ENCODE peak calls at places on chromosomes 13 and 19, in six cellular contexts. O is GM12878, U is H1, M is HCT116, X is HepG2, L is K562. F is an unnamed sample. For H3K4me1, the result is how much of the 10 kb centered on the place peaks cover.

GRCh38 chr19:46861691-46862503 is 1.1 kb downstream of the ARHGAP35 start:
- DNase-seq in L (no peak), U (no peak), X (no peak), O (no peak), M (no peak), F (no peak)

GRCh38 chr13:44263920-44264610 is 109.6 kb upstream of the SERP2 start:
- DNase-seq in U (no peak), X (no peak), M (no peak), O (no peak), L (no peak), F (no peak)

GRCh38 chr13:107124129-107124718 is 556.3 kb upstream of the ARGLU1 start:
- DNase-seq in O (no peak), M (no peak), L (peak), X (peak), U (no peak), F (no peak)

GRCh38 chr13:45615501-45616101 is at the start of gene ERICH6B:
- DNase-seq in U (peak), M (no peak), O (no peak), X (no peak), L (no peak), F (peak)

GRCh38 chr19:47036233-47036651 is 12.2 kb downstream of the TMEM160 start:
- DNase-seq in U (no peak), M (no peak), X (no peak), L (no peak), O (no peak), F (no peak)

GRCh38 chr13:29369060-29369743 is 226.3 kb downstream of the SLC7A1 start:
- DNase-seq in L (no peak), O (peak), U (no peak), M (peak), X (peak), F (peak)

GRCh38 chr13:109126973-109127615 is 497.7 kb downstream of the MYO16 start:
- DNase-seq in O (no peak), M (no peak), U (no peak), X (no peak), L (no peak), F (no peak)

GRCh38 chr13:59445812-59446211 is 717.9 kb downstream of the DIAPH3 start:
- DNase-seq in X (no peak), O (no peak), M (no peak), U (no peak), L (no peak), F (no peak)

GRCh38 chr19:58374200-58374599 is 6.6 kb downstream of the ZNF837 start:
- DNase-seq in L (no peak), X (no peak), O (no peak), M (no peak), U (no peak), F (no peak)

GRCh38 chr19:38557205-38557799 is 60.5 kb downstream of the MAP4K1 start:
- DNase-seq in M (no peak), U (no peak), X (no peak), L (peak), O (peak), F (no peak)

GRCh38 chr19:29170554-29170953 is 42.4 kb downstream of the UQCRFS1 start:
- DNase-seq in L (no peak), M (no peak), U (no peak), O (no peak), X (no peak), F (no peak)

GRCh38 chr19:47492137-47492533 is 8.1 kb upstream of the KPTN start:
- DNase-seq in U (no peak), M (no peak), L (no peak), X (no peak), O (no peak), F (no peak)

GRCh38 chr13:51549050-51549449 is 35.2 kb upstream of the WDFY2 start:
- DNase-seq in U (no peak), L (peak), X (peak), O (peak), M (no peak), F (peak)

GRCh38 chr19:10861118-10861651 is 10.2 kb upstream of the CARM1 start:
- DNase-seq in O (no peak), M (peak), L (peak), U (no peak), X (peak), F (no peak)

GRCh38 chr13:45659536-45659935 is 42.6 kb upstream of the CBY2 start:
- DNase-seq in L (no peak), M (no peak), O (no peak), U (no peak), X (no peak), F (no peak)

GRCh38 chr19:16185123-16185924 is at the start of gene FAM32A:
- DNase-seq in M (peak), X (peak), L (peak), O (peak), U (peak), F (peak)

GRCh38 chr19:38034153-38034835 is 127.3 kb downstream of the SIPA1L3 start:
- DNase-seq in O (no peak), M (no peak), X (no peak), L (no peak), U (no peak), F (no peak)

GRCh38 chr19:55620410-55620809 is 4.0 kb downstream of the ZNF784 start:
- DNase-seq in M (no peak), U (no peak), L (no peak), X (no peak), O (no peak), F (no peak)

GRCh38 chr19:16252459-16253205 is 54.9 kb downstream of the AP1M1 start:
- DNase-seq in X (no peak), U (no peak), O (peak), M (no peak), L (no peak), F (no peak)

GRCh38 chr19:16421982-16422381 is 49.8 kb downstream of the EPS15L1 start:
- DNase-seq in L (no peak), X (no peak), U (no peak), O (no peak), M (no peak), F (no peak)

GRCh38 chr19:32767951-32768679 is 48.5 kb downstream of the TDRD12 start:
- DNase-seq in O (no peak), M (no peak), X (no peak), L (no peak), U (no peak), F (no peak)

GRCh38 chr13:43339843-43340550 is 316.6 kb downstream of the DNAJC15 start:
- DNase-seq in X (no peak), U (no peak), L (no peak), O (no peak), M (no peak), F (no peak)

GRCh38 chr19:51164215-51164614 is 22.1 kb downstream of the SIGLEC7 start:
- DNase-seq in O (no peak), M (no peak), X (no peak), U (no peak), L (no peak), F (no peak)

GRCh38 chr13:98664047-98664446 is 87.1 kb upstream of the STK24 start:
- DNase-seq in M (peak), U (no peak), O (no peak), L (no peak), X (no peak), F (no peak)

GRCh38 chr13:35961002-35961401 is 170.2 kb downstream of the DCLK1 start:
- DNase-seq in L (no peak), O (no peak), M (no peak), U (no peak), X (no peak), F (no peak)

GRCh38 chr13:35957174-35957867 is 173.9 kb downstream of the DCLK1 start:
- DNase-seq in L (no peak), M (no peak), U (no peak), X (no peak), O (no peak), F (no peak)

GRCh38 chr13:35961461-35962220 is 169.5 kb downstream of the DCLK1 start:
- DNase-seq in M (no peak), X (no peak), L (no peak), O (no peak), U (no peak), F (no peak)

GRCh38 chr13:35956074-35956473 is 175.1 kb downstream of the DCLK1 start:
- DNase-seq in U (no peak), X (no peak), O (no peak), L (no peak), M (no peak), F (no peak)

DNA sequence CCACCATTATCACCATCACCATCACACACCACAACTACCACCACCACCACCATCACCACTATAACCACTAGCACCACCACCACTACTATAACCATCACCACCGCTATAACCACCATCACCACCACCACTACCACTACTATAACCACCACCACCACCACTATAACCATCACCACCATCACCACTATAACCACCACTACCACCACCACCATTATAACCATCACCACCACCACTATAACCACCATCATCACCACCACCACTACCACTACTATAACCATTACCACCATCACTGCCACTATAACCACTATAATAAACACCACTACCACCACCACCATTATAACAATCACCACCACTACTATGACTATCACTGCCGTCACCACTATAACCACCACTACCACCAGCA is 173.2 kb downstream of the DCLK1 start:
- DNase-seq in M (no peak), U (no peak), O (no peak), X (no peak), L (no peak), F (no peak)
- TF ChIP-seq ZNF274 in M (no peak), U (peak), O (no peak), X (no peak), L (no peak), F (no peak)

GRCh38 chr19:54021363-54021762 is 29.9 kb downstream of the CACNG6 start:
- DNase-seq in M (no peak), O (no peak), L (no peak), X (no peak), U (no peak), F (no peak)
- TF ChIP-seq YY1 in M (no peak), O (no peak), L (no peak), X (no peak), U (no peak), F (no peak)

GRCh38 chr19:4867534-4868285 is at the start of gene PLIN3:
- DNase-seq in X (peak), U (peak), M (peak), L (peak), O (peak), F (peak)

GRCh38 chr19:4871711-4872110 is 4.2 kb upstream of the PLIN3 start:
- DNase-seq in L (no peak), U (no peak), M (no peak), X (no peak), O (no peak), F (no peak)

GRCh38 chr19:4870025-4870700 is 2.7 kb upstream of the PLIN3 start:
- DNase-seq in M (peak), X (peak), U (peak), O (no peak), L (peak), F (peak)

GRCh38 chr19:4866595-4867424 is 657 bp downstream of the PLIN3 start:
- DNase-seq in L (peak), U (no peak), M (no peak), O (no peak), X (peak), F (peak)

DNA sequence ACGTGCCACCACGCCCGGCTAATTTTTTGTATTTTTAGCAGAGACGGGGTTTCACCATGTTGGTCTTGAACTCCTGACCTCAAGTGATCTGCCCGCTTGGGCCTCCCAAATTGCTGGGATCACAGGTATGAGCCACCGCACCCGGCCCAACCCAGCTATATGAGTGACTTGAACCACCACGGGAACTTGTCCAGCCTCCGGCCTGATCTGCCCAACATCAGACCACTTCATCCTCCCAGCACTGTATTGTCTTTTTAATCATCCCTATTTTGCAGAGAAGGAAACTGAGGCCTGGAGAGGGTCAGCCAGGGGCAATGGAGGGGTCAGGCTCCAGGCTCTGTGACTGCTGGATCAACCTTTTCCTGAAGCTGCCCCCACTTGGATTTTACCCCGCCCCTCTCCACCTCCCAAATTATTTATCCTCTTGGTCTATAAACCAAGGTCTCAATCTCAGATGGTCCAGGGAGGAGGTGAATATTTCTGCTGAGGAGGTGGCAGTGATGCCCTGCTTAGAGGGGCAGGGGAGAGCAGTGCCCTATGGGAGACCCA is 893 bp upstream of the PLIN3 start:
- DNase-seq in U (no peak), O (no peak), M (no peak), L (no peak), X (no peak), F (no peak)
- H3K4me1 ChIP-seq in U (under half), O (under half), M (under half), L (under half), X (half or more), F (under half)

DNA sequence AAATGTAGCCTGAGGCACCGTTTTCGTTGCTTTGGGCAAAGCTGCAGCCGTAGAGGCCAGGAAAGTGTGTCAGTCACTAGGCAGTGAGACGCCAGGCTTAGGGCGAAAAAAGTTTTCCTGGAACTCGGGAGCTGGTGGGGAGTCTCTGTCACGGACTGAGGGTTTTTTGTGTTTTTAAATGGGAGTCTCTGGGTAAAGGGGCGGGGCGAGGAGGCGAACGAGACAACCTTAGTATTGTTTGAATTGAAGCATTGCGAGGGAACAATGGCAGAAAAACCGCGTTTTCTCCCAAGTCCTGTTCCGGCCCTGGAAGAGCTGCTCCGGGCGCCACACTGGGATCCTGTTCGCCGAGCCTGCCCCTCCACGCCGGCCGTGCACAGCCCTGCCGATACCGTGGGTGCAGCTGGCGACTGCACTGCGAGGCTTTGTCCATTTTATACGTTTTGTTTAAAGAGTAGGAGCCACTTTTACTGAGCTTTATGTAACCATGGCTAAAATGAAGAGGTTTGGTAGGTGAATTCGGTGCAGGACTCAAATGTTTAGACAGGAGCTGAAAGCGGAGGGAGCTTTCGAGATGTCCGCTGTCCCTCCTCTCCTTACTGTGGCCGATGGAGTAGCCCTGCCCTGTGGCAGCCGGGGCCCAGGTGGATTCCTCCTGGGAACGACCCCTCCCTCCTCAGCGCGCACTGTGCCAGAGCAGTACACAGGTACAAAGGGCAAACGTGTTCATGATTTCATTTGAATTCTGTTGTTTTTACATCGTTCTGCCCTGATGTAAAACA is 1.5 kb downstream of the COL4A2 start:
- DNase-seq in U (no peak), X (no peak), L (no peak), O (no peak), M (no peak), F (no peak)
- TF ChIP-seq ZNF274 in U (no peak), X (no peak), L (no peak), O (no peak), M (no peak), F (no peak)

GRCh38 chr19:1495799-1496713 is 5.1 kb downstream of the REEP6 start:
- DNase-seq in X (no peak), M (no peak), O (no peak), L (no peak), U (no peak), F (no peak)
- TF ChIP-seq YY1 in X (no peak), M (no peak), O (no peak), L (no peak), U (no peak), F (no peak)

GRCh38 chr13:104759069-104759468 is 1692.9 kb upstream of the SLC10A2 start:
- DNase-seq in U (no peak), L (no peak), M (no peak), X (no peak), O (no peak), F (no peak)

GRCh38 chr13:104757712-104758111 is 1691.5 kb upstream of the SLC10A2 start:
- DNase-seq in M (no peak), X (no peak), L (no peak), O (no peak), U (no peak), F (no peak)
- H3K4me1 ChIP-seq in M (under half), X (under half), L (under half), O (under half), U (under half), F (under half)

GRCh38 chr13:102847272-102848234 is 1.7 kb downstream of the ERCC5 start:
- DNase-seq in L (no peak), U (no peak), O (no peak), M (peak), X (no peak), F (no peak)
- TF ChIP-seq ZNF274 in L (no peak), U (no peak), O (no peak), M (no peak), X (no peak), F (no peak)